ENCODE peak calls at places on chromosomes 16 and 17, in four cellular contexts. One of them, this sample, is unnamed.

GRCh38 chr17:52306314-52306713 is 147.8 kb upstream of the CA10 start:
- DNase-seq in OCI-LY7: no peak
- DNase-seq in hepatocyte: no peak
- DNase-seq in GM23248: no peak
- DNase-seq in this sample: no peak

GRCh38 chr16:89602273-89602951 is 11.0 kb upstream of the DPEP1 start:
- DNase-seq in OCI-LY7: peak; percentile 12
- DNase-seq in hepatocyte: peak; percentile 80
- DNase-seq in GM23248: peak; percentile 96
- DNase-seq in this sample: peak; percentile 66

GRCh38 chr17:41547921-41548843 is 20.1 kb upstream of the KRT19 start:
- DNase-seq in OCI-LY7: no peak
- DNase-seq in hepatocyte: peak; percentile 76
- DNase-seq in GM23248: peak; percentile 100
- DNase-seq in this sample: peak; percentile 95

GRCh38 chr16:67183284-67183626 is 508 bp downstream of the MATCAP1 start:
- DNase-seq in OCI-LY7: no peak
- DNase-seq in hepatocyte: no peak
- DNase-seq in GM23248: no peak
- DNase-seq in this sample: no peak

GRCh38 chr17:40180694-40181093 is 3.4 kb downstream of the RAPGEFL1 start:
- DNase-seq in OCI-LY7: no peak
- DNase-seq in hepatocyte: no peak
- DNase-seq in GM23248: no peak
- DNase-seq in this sample: no peak

GRCh38 chr16:29306953-29307597 is 99.4 kb downstream of the NPIPB11 start:
- DNase-seq in OCI-LY7: no peak
- DNase-seq in hepatocyte: no peak
- DNase-seq in GM23248: peak; percentile 71
- DNase-seq in this sample: no peak

GRCh38 chr16:22217890-22218730 is 12.0 kb downstream of the EEF2K start:
- DNase-seq in OCI-LY7: peak; percentile 38
- DNase-seq in hepatocyte: no peak
- DNase-seq in GM23248: no peak
- DNase-seq in this sample: no peak

GRCh38 chr16:11871193-11871592 is 19.9 kb upstream of the RSL1D1 start:
- DNase-seq in OCI-LY7: no peak
- DNase-seq in hepatocyte: peak; percentile 15
- DNase-seq in GM23248: peak; percentile 51
- DNase-seq in this sample: no peak

GRCh38 chr16:68447721-68448359 is 468 bp downstream of the SMPD3 start:
- DNase-seq in OCI-LY7: no peak
- DNase-seq in hepatocyte: no peak
- DNase-seq in GM23248: no peak
- DNase-seq in this sample: no peak

GRCh38 chr17:41687828-41688640 is 651 bp upstream of the EIF1 start:
- DNase-seq in OCI-LY7: peak; percentile 68
- DNase-seq in hepatocyte: peak; percentile 69
- DNase-seq in GM23248: peak; percentile 73
- DNase-seq in this sample: peak; percentile 46

GRCh38 chr16:14401839-14402115 is 228.3 kb downstream of the PARN start:
- DNase-seq in OCI-LY7: no peak
- DNase-seq in hepatocyte: peak; percentile 22
- DNase-seq in GM23248: peak; percentile 32
- DNase-seq in this sample: no peak

GRCh38 chr17:80910043-80910442 is 81.6 kb upstream of the CHMP6 start:
- DNase-seq in OCI-LY7: no peak
- DNase-seq in hepatocyte: no peak
- DNase-seq in GM23248: no peak
- DNase-seq in this sample: no peak

GRCh38 chr16:85798901-85799496 is 345 bp downstream of the EMC8 start:
- DNase-seq in OCI-LY7: peak; percentile 34
- DNase-seq in hepatocyte: peak; percentile 50
- DNase-seq in GM23248: peak; percentile 68
- DNase-seq in this sample: no peak

GRCh38 chr16:50839920-50840729 is 98.2 kb downstream of the CYLD start:
- DNase-seq in OCI-LY7: no peak
- DNase-seq in hepatocyte: no peak
- DNase-seq in GM23248: no peak
- DNase-seq in this sample: no peak

GRCh38 chr17:64382184-64382583 is 8.5 kb downstream of the PECAM1 start:
- DNase-seq in OCI-LY7: no peak
- DNase-seq in hepatocyte: no peak
- DNase-seq in GM23248: no peak
- DNase-seq in this sample: no peak

GRCh38 chr16:440627-441026 is 15.2 kb downstream of the RAB11FIP3 start:
- DNase-seq in OCI-LY7: no peak
- DNase-seq in hepatocyte: no peak
- DNase-seq in GM23248: no peak
- DNase-seq in this sample: no peak

GRCh38 chr16:66935319-66936011 is at the start of gene CES2:
- DNase-seq in OCI-LY7: no peak
- DNase-seq in hepatocyte: peak; percentile 74
- DNase-seq in GM23248: peak; percentile 86
- DNase-seq in this sample: peak; percentile 62

GRCh38 chr16:19084139-19084538 is 16.7 kb downstream of the COQ7 start:
- DNase-seq in OCI-LY7: no peak
- DNase-seq in hepatocyte: no peak
- DNase-seq in GM23248: no peak
- DNase-seq in this sample: no peak

GRCh38 chr17:80879723-80880649 is 111.7 kb upstream of the CHMP6 start:
- DNase-seq in OCI-LY7: no peak
- DNase-seq in hepatocyte: no peak
- DNase-seq in GM23248: no peak
- DNase-seq in this sample: no peak

GRCh38 chr17:16361874-16362273 is 8.6 kb upstream of the CENPV start:
- DNase-seq in OCI-LY7: no peak
- DNase-seq in hepatocyte: no peak
- DNase-seq in GM23248: no peak
- DNase-seq in this sample: no peak

GRCh38 chr17:83082435-83082834 is 3.0 kb downstream of the METRNL start:
- DNase-seq in OCI-LY7: peak; percentile 37
- DNase-seq in hepatocyte: no peak
- DNase-seq in GM23248: no peak
- DNase-seq in this sample: no peak

GRCh38 chr17:83079340-83079747 is at the start of gene METRNL:
- DNase-seq in OCI-LY7: peak; percentile 83
- DNase-seq in hepatocyte: peak; percentile 89
- DNase-seq in GM23248: peak; percentile 90
- DNase-seq in this sample: peak; percentile 59

GRCh38 chr17:83081561-83082201 is 2.3 kb downstream of the METRNL start:
- DNase-seq in OCI-LY7: no peak
- DNase-seq in hepatocyte: peak; percentile 86
- DNase-seq in GM23248: peak; percentile 90
- DNase-seq in this sample: no peak

GRCh38 chr17:83079766-83080616 is 582 bp downstream of the METRNL start:
- DNase-seq in OCI-LY7: peak; percentile 41
- DNase-seq in hepatocyte: peak; percentile 60
- DNase-seq in GM23248: peak; percentile 67
- DNase-seq in this sample: no peak

DNA sequence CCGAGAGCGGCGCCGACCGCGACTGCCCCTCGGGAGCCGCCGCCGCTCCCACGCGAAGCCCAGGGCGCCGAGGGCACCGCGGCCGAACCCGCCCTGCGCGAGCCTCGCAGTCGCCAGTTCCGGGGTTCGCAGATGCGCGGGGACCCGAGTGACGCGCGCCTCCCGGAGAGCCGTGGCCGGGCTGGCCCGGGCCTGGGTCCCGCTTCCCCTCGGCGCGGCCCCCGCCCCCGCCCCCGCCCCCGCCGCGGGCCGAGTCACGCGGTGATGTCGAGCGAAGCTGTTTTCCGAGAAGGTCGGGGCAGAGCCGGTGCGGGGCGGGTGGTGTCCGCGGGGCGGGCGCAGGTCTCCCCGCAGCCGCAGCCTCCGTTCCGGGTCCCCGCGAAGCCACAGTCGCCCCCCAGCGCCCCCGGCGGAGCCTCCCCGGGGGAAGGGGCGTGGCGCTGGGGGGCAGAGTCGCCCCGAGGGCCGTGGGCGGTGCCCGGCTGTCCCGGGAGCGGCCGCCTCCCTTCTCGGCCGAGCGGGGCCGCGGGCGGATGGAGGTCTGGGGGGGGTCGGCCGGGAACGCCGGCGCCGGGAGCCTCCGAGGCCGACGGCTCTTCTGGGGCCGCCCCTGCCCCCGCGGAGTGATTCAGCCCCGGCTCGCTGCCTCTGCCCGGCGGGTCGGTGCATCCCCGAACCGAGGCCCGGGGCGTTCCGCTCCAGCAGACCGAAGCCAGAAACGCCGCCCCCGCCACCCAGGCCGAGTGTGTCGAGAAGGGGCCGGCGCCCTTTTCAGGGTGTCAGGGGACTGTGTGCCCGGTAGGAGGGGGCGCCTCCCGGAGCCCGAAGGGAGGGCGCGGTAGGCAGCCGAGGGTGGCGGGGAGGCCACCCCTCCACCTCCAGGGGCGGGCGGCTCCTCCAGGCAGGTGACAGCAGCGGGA is 1.5 kb downstream of the METRNL start:
- DNase-seq in OCI-LY7: peak; percentile 62
- DNase-seq in hepatocyte: peak; percentile 77
- DNase-seq in GM23248: peak; percentile 75
- DNase-seq in this sample: no peak
- TF ChIP-seq EZH2phosphoT487 in OCI-LY7: no peak
- TF ChIP-seq EZH2phosphoT487 in hepatocyte: no peak
- TF ChIP-seq EZH2phosphoT487 in GM23248: no peak
- TF ChIP-seq EZH2phosphoT487 in this sample: no peak

GRCh38 chr17:77148959-77149510 is 8.3 kb downstream of the SEC14L1 start:
- DNase-seq in OCI-LY7: no peak
- DNase-seq in hepatocyte: no peak
- DNase-seq in GM23248: no peak
- DNase-seq in this sample: no peak

GRCh38 chr17:77151236-77151635 is 10.5 kb downstream of the SEC14L1 start:
- DNase-seq in OCI-LY7: no peak
- DNase-seq in hepatocyte: no peak
- DNase-seq in GM23248: no peak
- DNase-seq in this sample: no peak

GRCh38 chr17:77155125-77155524 is 14.4 kb downstream of the SEC14L1 start:
- DNase-seq in OCI-LY7: no peak
- DNase-seq in hepatocyte: no peak
- DNase-seq in GM23248: no peak
- DNase-seq in this sample: no peak

GRCh38 chr17:77153487-77153886 is 12.7 kb downstream of the SEC14L1 start:
- DNase-seq in OCI-LY7: no peak
- DNase-seq in hepatocyte: no peak
- DNase-seq in GM23248: peak; percentile 51
- DNase-seq in this sample: no peak

GRCh38 chr17:77154187-77154586 is 13.4 kb downstream of the SEC14L1 start:
- DNase-seq in OCI-LY7: no peak
- DNase-seq in hepatocyte: no peak
- DNase-seq in GM23248: peak; percentile 10
- DNase-seq in this sample: no peak
- H3K4me1 ChIP-seq in OCI-LY7: peaks cover 78% of the 10 kb centered on the region
- H3K4me1 ChIP-seq in hepatocyte: peaks cover 15% of the 10 kb centered on the region
- H3K4me1 ChIP-seq in GM23248: peaks cover 35% of the 10 kb centered on the region
- H3K4me1 ChIP-seq in this sample: no peaks in the 10 kb centered on the region

GRCh38 chr16:8948831-8949230 is 14.9 kb downstream of the USP7 start:
- DNase-seq in OCI-LY7: no peak
- DNase-seq in hepatocyte: no peak
- DNase-seq in GM23248: no peak
- DNase-seq in this sample: no peak

GRCh38 chr16:8945626-8946296 is 17.9 kb downstream of the USP7 start:
- DNase-seq in OCI-LY7: no peak
- DNase-seq in hepatocyte: no peak
- DNase-seq in GM23248: no peak
- DNase-seq in this sample: no peak

GRCh38 chr16:8948069-8948593 is 15.6 kb downstream of the USP7 start:
- DNase-seq in OCI-LY7: no peak
- DNase-seq in hepatocyte: no peak
- DNase-seq in GM23248: no peak
- DNase-seq in this sample: no peak

GRCh38 chr16:8944113-8944765 is 19.5 kb downstream of the USP7 start:
- DNase-seq in OCI-LY7: peak; percentile 84
- DNase-seq in hepatocyte: no peak
- DNase-seq in GM23248: no peak
- DNase-seq in this sample: no peak

DNA sequence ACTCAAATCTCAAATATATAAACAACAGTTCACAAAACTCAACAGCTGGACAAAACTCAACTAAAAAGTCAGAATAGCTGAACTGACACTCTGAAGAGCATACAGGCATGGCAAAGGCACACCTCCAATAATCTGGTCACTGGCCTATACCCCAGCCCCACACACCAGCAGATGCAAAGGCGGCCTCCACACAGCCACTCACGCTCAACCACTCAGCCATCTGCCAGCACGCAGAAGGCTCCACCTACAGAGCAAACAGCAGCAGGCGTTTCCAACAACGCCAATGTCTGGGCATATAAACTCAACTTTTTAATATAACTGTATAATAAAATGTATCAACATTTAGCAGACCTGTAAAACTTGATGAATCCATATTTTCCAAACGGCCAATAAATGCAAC is 17.2 kb downstream of the USP7 start:
- DNase-seq in OCI-LY7: peak; percentile 44
- DNase-seq in hepatocyte: no peak
- DNase-seq in GM23248: no peak
- DNase-seq in this sample: no peak
- TF ChIP-seq EZH2phosphoT487 in OCI-LY7: no peak
- TF ChIP-seq EZH2phosphoT487 in hepatocyte: no peak
- TF ChIP-seq EZH2phosphoT487 in GM23248: no peak
- TF ChIP-seq EZH2phosphoT487 in this sample: no peak

GRCh38 chr16:75066861-75067447 is 49.6 kb downstream of the LDHD start:
- DNase-seq in OCI-LY7: no peak
- DNase-seq in hepatocyte: no peak
- DNase-seq in GM23248: no peak
- DNase-seq in this sample: no peak
- H3K4me1 ChIP-seq in OCI-LY7: no peaks in the 10 kb centered on the region
- H3K4me1 ChIP-seq in hepatocyte: peaks cover 29% of the 10 kb centered on the region
- H3K4me1 ChIP-seq in GM23248: no peaks in the 10 kb centered on the region
- H3K4me1 ChIP-seq in this sample: peaks cover 35% of the 10 kb centered on the region

GRCh38 chr16:48098472-48098871 is 57.3 kb downstream of the ABCC12 start:
- DNase-seq in OCI-LY7: no peak
- DNase-seq in hepatocyte: no peak
- DNase-seq in GM23248: no peak
- DNase-seq in this sample: no peak
- TF ChIP-seq EZH2phosphoT487 in OCI-LY7: no peak
- TF ChIP-seq EZH2phosphoT487 in hepatocyte: no peak
- TF ChIP-seq EZH2phosphoT487 in GM23248: no peak
- TF ChIP-seq EZH2phosphoT487 in this sample: no peak

This sample was measured in PC-3.